ENCODE peak calls at places on chromosomes 5 and 9, in nine cellular contexts. E is H9; P is GOT3; T is naive thymus-derived CD4-positive, alpha-beta T cell; N is effector memory CD8-positive, alpha-beta T cell; S is OCI-LY7; C is activated T-helper 1 cell treated with Interleukin-2 at 50 U/mL for 16 hours; W is AG09309; O is NCI-H187. L is an unnamed sample.

GRCh38 chr9:27499481-27499880 is 24.6 kb upstream of the IFNK start:
- DNase-seq in E (no peak), P (no peak), T (no peak), N (no peak), S (no peak), C (no peak), W (no peak), O (no peak), L (no peak)

GRCh38 chr5:35926389-35927051 is 11.9 kb downstream of the CAPSL start:
- DNase-seq in E (peak; percentile 76), P (no peak), T (peak; percentile 78), N (peak; percentile 74), S (peak; percentile 80), C (no peak), W (no peak), O (peak; percentile 7), L (peak; percentile 67)

GRCh38 chr9:109017493-109017892 is 4.2 kb upstream of the CTNNAL1 start:
- DNase-seq in E (no peak), P (no peak), T (no peak), N (no peak), S (no peak), C (no peak), W (no peak), O (no peak), L (no peak)

GRCh38 chr9:77887660-77888059 is 144.0 kb downstream of the GNAQ start:
- DNase-seq in E (no peak), P (no peak), T (no peak), N (no peak), S (no peak), C (no peak), W (no peak), O (no peak), L (no peak)

GRCh38 chr5:97979740-97980139 is 793.7 kb upstream of the RGMB start:
- DNase-seq in E (no peak), P (no peak), T (no peak), N (no peak), S (no peak), C (no peak), W (peak; percentile 2), O (no peak), L (no peak)

GRCh38 chr5:87243161-87243877 is 24.4 kb upstream of the RASA1 start:
- DNase-seq in E (no peak), P (no peak), T (no peak), N (no peak), S (no peak), C (no peak), W (peak; percentile 47), O (no peak), L (no peak)

GRCh38 chr9:35675732-35676392 is 2.1 kb downstream of the CA9 start:
- DNase-seq in E (peak; percentile 93), P (no peak), T (no peak), N (no peak), S (no peak), C (peak; percentile 18), W (no peak), O (no peak), L (peak; percentile 81)

GRCh38 chr5:95846554-95847260 is 24.2 kb upstream of the GLRX start:
- DNase-seq in E (peak; percentile 65), P (no peak), T (peak; percentile 73), N (peak; percentile 68), S (peak; percentile 81), C (peak; percentile 52), W (no peak), O (peak; percentile 28), L (peak; percentile 64)

GRCh38 chr9:134223601-134224122 is 59.3 kb upstream of the RNU6ATAC start:
- DNase-seq in E (no peak), P (no peak), T (no peak), N (no peak), S (no peak), C (no peak), W (no peak), O (no peak), L (no peak)

GRCh38 chr5:110414360-110414759 is 312.1 kb downstream of the TMEM232 start:
- DNase-seq in E (no peak), P (no peak), T (peak; percentile 27), N (no peak), S (no peak), C (no peak), W (no peak), O (no peak), L (no peak)

GRCh38 chr5:37940931-37941623 is 101.2 kb upstream of the GDNF start:
- DNase-seq in E (no peak), P (no peak), T (no peak), N (no peak), S (no peak), C (no peak), W (no peak), O (no peak), L (no peak)

GRCh38 chr5:172789687-172790495 is 18.9 kb upstream of the DUSP1 start:
- DNase-seq in E (peak; percentile 28), P (peak; percentile 44), T (no peak), N (no peak), S (no peak), C (no peak), W (no peak), O (no peak), L (no peak)

GRCh38 chr5:175746851-175747250 is 89.0 kb downstream of the HRH2 start:
- DNase-seq in E (peak; percentile 52), P (no peak), T (no peak), N (no peak), S (no peak), C (no peak), W (no peak), O (no peak), L (no peak)

GRCh38 chr5:141954193-141954592 is 3.8 kb downstream of the PCDH12 start:
- DNase-seq in E (no peak), P (no peak), T (no peak), N (no peak), S (peak; percentile 41), C (no peak), W (no peak), O (no peak), L (no peak)

GRCh38 chr5:124660229-124661093 is 86.0 kb downstream of the ZNF608 start:
- DNase-seq in E (no peak), P (no peak), T (no peak), N (no peak), S (no peak), C (no peak), W (no peak), O (no peak), L (no peak)

GRCh38 chr9:14312721-14313377 is 1.1 kb downstream of the NFIB start:
- DNase-seq in E (peak; percentile 56), P (no peak), T (no peak), N (no peak), S (no peak), C (no peak), W (no peak), O (no peak), L (peak; percentile 50)

GRCh38 chr5:137995747-137996123 is 37.1 kb downstream of the FAM13B start:
- DNase-seq in E (no peak), P (no peak), T (no peak), N (no peak), S (no peak), C (no peak), W (no peak), O (no peak), L (no peak)

GRCh38 chr5:14011089-14012004 is 66.9 kb upstream of the DNAH5 start:
- DNase-seq in E (peak; percentile 95), P (peak; percentile 72), T (peak; percentile 9), N (peak; percentile 1), S (peak; percentile 67), C (peak; percentile 1), W (peak; percentile 47), O (peak; percentile 95), L (peak; percentile 92)